ENCODE peak calls at places on chromosomes 7 and 10, in eight cellular contexts. J is amniotic stem cell; I is posterior cingulate gyrus; U is NCI-H345; R is stimulated activated CD8-positive, alpha-beta memory T cell treated with anti-CD3 and anti-CD28 coated beads, Interleukin-2, amount 100 ng/mL, for 1 hour; Z is LNCaP clone FGC; A is BJ; M is GM12891. T is an unnamed sample.

GRCh38 chr7:5370454-5371353 is 52.9 kb downstream of the TNRC18 start:
- DNase-seq in J (no peak), I (no peak), U (no peak), R (no peak), Z (no peak), A (no peak), M (no peak), T (no peak)

GRCh38 chr7:130667593-130668257 is 823 bp downstream of the COPG2 start:
- DNase-seq in J (no peak), I (peak), U (peak), R (no peak), Z (no peak), A (no peak), M (no peak), T (no peak)

GRCh38 chr7:24378871-24379608 is 95.0 kb downstream of the NPY start:
- DNase-seq in J (no peak), I (no peak), U (no peak), R (no peak), Z (no peak), A (no peak), M (no peak), T (no peak)

GRCh38 chr7:2024227-2024918 is 208.4 kb downstream of the MAD1L1 start:
- DNase-seq in J (no peak), I (no peak), U (no peak), R (no peak), Z (no peak), A (no peak), M (no peak), T (no peak)

GRCh38 chr7:34070486-34071323 is 165.4 kb downstream of the BMPER start:
- DNase-seq in J (no peak), I (no peak), U (no peak), R (no peak), Z (no peak), A (no peak), M (no peak), T (no peak)

GRCh38 chr10:61793760-61794713 is 107.5 kb upstream of the ARID5B start:
- DNase-seq in J (no peak), I (no peak), U (peak), R (no peak), Z (peak), A (peak), M (no peak), T (no peak)

GRCh38 chr7:137880432-137880831 is 33.7 kb upstream of the DGKI start:
- DNase-seq in J (peak), I (no peak), U (no peak), R (no peak), Z (no peak), A (peak), M (no peak), T (peak)

GRCh38 chr10:48476279-48476982 is 128.4 kb downstream of the ARHGAP22 start:
- DNase-seq in J (no peak), I (peak), U (peak), R (no peak), Z (no peak), A (no peak), M (no peak), T (no peak)

GRCh38 chr7:155694846-155695245 is 50.4 kb downstream of the RBM33 start:
- DNase-seq in J (no peak), I (no peak), U (no peak), R (no peak), Z (no peak), A (no peak), M (no peak), T (no peak)

GRCh38 chr7:128135275-128136214 is 104.3 kb upstream of the LRRC4 start:
- DNase-seq in J (peak), I (peak), U (peak), R (peak), Z (no peak), A (no peak), M (peak), T (no peak)

GRCh38 chr10:12847361-12847975 is 154.0 kb downstream of the CCDC3 start:
- DNase-seq in J (no peak), I (no peak), U (no peak), R (no peak), Z (no peak), A (no peak), M (no peak), T (no peak)

GRCh38 chr7:7895754-7896153 is 72.8 kb upstream of the GLCCI1 start:
- DNase-seq in J (no peak), I (no peak), U (peak), R (no peak), Z (no peak), A (no peak), M (no peak), T (no peak)

GRCh38 chr7:67771840-67772605 is 775.4 kb downstream of the TYW1 start:
- DNase-seq in J (no peak), I (peak), U (no peak), R (no peak), Z (no peak), A (no peak), M (no peak), T (no peak)

GRCh38 chr10:90813592-90814365 is 44.1 kb downstream of the HTR7 start:
- DNase-seq in J (no peak), I (no peak), U (no peak), R (no peak), Z (no peak), A (no peak), M (no peak), T (no peak)

GRCh38 chr7:130923930-130924329 is 189.9 kb upstream of the KLF14 start:
- DNase-seq in J (no peak), I (no peak), U (no peak), R (no peak), Z (no peak), A (no peak), M (no peak), T (no peak)

GRCh38 chr7:139995034-139995915 is 67.5 kb downstream of the PARP12 start:
- DNase-seq in J (no peak), I (peak), U (no peak), R (no peak), Z (no peak), A (no peak), M (no peak), T (no peak)

GRCh38 chr7:148898845-148899474 is 14.9 kb upstream of the EZH2 start:
- DNase-seq in J (no peak), I (no peak), U (no peak), R (no peak), Z (no peak), A (no peak), M (no peak), T (no peak)

GRCh38 chr10:132099701-132100481 is 34.1 kb downstream of the JAKMIP3 start:
- DNase-seq in J (no peak), I (no peak), U (no peak), R (no peak), Z (no peak), A (no peak), M (no peak), T (no peak)

GRCh38 chr7:91634485-91635177 is 245.9 kb downstream of the MTERF1 start:
- DNase-seq in J (no peak), I (no peak), U (peak), R (no peak), Z (peak), A (no peak), M (no peak), T (no peak)

GRCh38 chr10:12214763-12215218 is 18.8 kb downstream of the CDC123 start:
- DNase-seq in J (peak), I (no peak), U (peak), R (peak), Z (no peak), A (no peak), M (no peak), T (peak)

GRCh38 chr7:157568785-157569584 is 232.2 kb downstream of the DNAJB6 start:
- DNase-seq in J (no peak), I (peak), U (no peak), R (peak), Z (no peak), A (no peak), M (peak), T (no peak)

GRCh38 chr10:112583236-112583919 is 136.4 kb downstream of the VTI1A start:
- DNase-seq in J (no peak), I (no peak), U (no peak), R (no peak), Z (no peak), A (no peak), M (no peak), T (no peak)

GRCh38 chr7:90720970-90721768 is 125.0 kb downstream of the CDK14 start:
- DNase-seq in J (no peak), I (no peak), U (peak), R (no peak), Z (no peak), A (no peak), M (no peak), T (peak)

GRCh38 chr10:9681655-9682054 is 1336.0 kb upstream of the CELF2 start:
- DNase-seq in J (no peak), I (no peak), U (no peak), R (no peak), Z (no peak), A (no peak), M (no peak), T (no peak)

GRCh38 chr10:61837748-61838055 is 63.8 kb upstream of the ARID5B start:
- DNase-seq in J (no peak), I (no peak), U (no peak), R (no peak), Z (no peak), A (no peak), M (no peak), T (no peak)

GRCh38 chr7:129184979-129185670 is 3.3 kb upstream of the SMO start:
- DNase-seq in J (no peak), I (no peak), U (no peak), R (no peak), Z (no peak), A (no peak), M (no peak), T (no peak)

GRCh38 chr7:98669417-98670015 is 52.4 kb downstream of the NPTX2 start:
- DNase-seq in J (no peak), I (no peak), U (no peak), R (no peak), Z (no peak), A (no peak), M (no peak), T (no peak)

GRCh38 chr7:130201796-130202195 is 3.4 kb downstream of the TMEM209 start:
- DNase-seq in J (no peak), I (no peak), U (no peak), R (no peak), Z (no peak), A (no peak), M (no peak), T (no peak)

GRCh38 chr10:36736311-36736710 is 389.1 kb upstream of the ANKRD30A start:
- DNase-seq in J (no peak), I (no peak), U (peak), R (no peak), Z (no peak), A (no peak), M (no peak), T (no peak)